ENCODE peak calls at places on chromosomes 6 and 20, in nine cellular contexts. I is activated T-helper 1 cell treated with anti-CD3 and anti-CD28 coated beads, Interleukin-12 subunit alpha, Interleukin-12 subunit beta, Interleukin-2, Interleukin-4 antibody, amounts not matched to agents 30 ng/mL and 10 ng/mL and 1 ng/mL, durations not matched to agents 14 hours and 24 hours and 36 hours; A is nucleus accumbens; Q is Ammon's horn; O is neural crest cell; U is NCI-H446 treated with DMSO at 0.1 percent for 48 hours; W is COR-L47; P is activated gamma-delta T cell treated with anti-CD3 and anti-CD28 coated beads, Interleukin-2, amount 50 U/mL, for 16 hours; M is neural progenitor cell. V is an unnamed sample.

GRCh38 chr6:106805017-106805335 is 169.6 kb downstream of the CD24 start:
- DNase-seq in I (no peak), A (no peak), Q (no peak), O (no peak), U (no peak), W (no peak), P (no peak), M (no peak), V (no peak)

GRCh38 chr6:81265106-81265505 is 487.4 kb downstream of the TENT5A start:
- DNase-seq in I (no peak), A (no peak), Q (no peak), O (no peak), U (no peak), W (no peak), P (no peak), M (no peak), V (no peak)

GRCh38 chr6:169623975-169624374 is 77.9 kb downstream of the WDR27 start:
- DNase-seq in I (no peak), A (no peak), Q (no peak), O (no peak), U (no peak), W (no peak), P (no peak), M (no peak), V (no peak)

GRCh38 chr20:54110457-54110856 is 40.1 kb upstream of the BCAS1 start:
- DNase-seq in I (no peak), A (no peak), Q (no peak), O (no peak), U (no peak), W (no peak), P (no peak), M (no peak), V (no peak)

GRCh38 chr20:13638162-13638495 is 603 bp downstream of the TASP1 start:
- DNase-seq in I (no peak), A (no peak), Q (no peak), O (no peak), U (no peak), W (no peak), P (no peak), M (peak), V (no peak)

GRCh38 chr20:25389858-25390537 is 637 bp downstream of the ABHD12 start:
- DNase-seq in I (no peak), A (peak), Q (peak), O (peak), U (no peak), W (peak), P (peak), M (peak), V (no peak)

GRCh38 chr20:2984956-2985661 is 58.3 kb upstream of the GNRH2 start:
- DNase-seq in I (no peak), A (no peak), Q (no peak), O (no peak), U (no peak), W (peak), P (no peak), M (no peak), V (peak)

GRCh38 chr6:72466971-72467566 is 154.8 kb upstream of the KCNQ5 start:
- DNase-seq in I (no peak), A (no peak), Q (peak), O (no peak), U (peak), W (peak), P (no peak), M (no peak), V (peak)

GRCh38 chr6:6319947-6320811 is at the start of gene F13A1:
- DNase-seq in I (no peak), A (no peak), Q (no peak), O (no peak), U (no peak), W (no peak), P (no peak), M (peak), V (no peak)

GRCh38 chr6:125839471-125839870 is 48.7 kb downstream of the NCOA7 start:
- DNase-seq in I (no peak), A (no peak), Q (peak), O (no peak), U (no peak), W (peak), P (no peak), M (no peak), V (no peak)

GRCh38 chr6:72522735-72523141 is 99.1 kb upstream of the KCNQ5 start:
- DNase-seq in I (no peak), A (no peak), Q (no peak), O (no peak), U (no peak), W (peak), P (no peak), M (peak), V (no peak)

GRCh38 chr20:13915244-13915643 is 75.2 kb downstream of the SEL1L2 start:
- DNase-seq in I (no peak), A (no peak), Q (no peak), O (no peak), U (no peak), W (no peak), P (no peak), M (no peak), V (no peak)

GRCh38 chr20:44714701-44715494 is at the start of gene CCN5:
- DNase-seq in I (no peak), A (peak), Q (peak), O (no peak), U (peak), W (peak), P (no peak), M (no peak), V (peak)

GRCh38 chr6:62283828-62284411 is 2.1 kb downstream of the KHDRBS2 start:
- DNase-seq in I (no peak), A (no peak), Q (peak), O (peak), U (no peak), W (peak), P (no peak), M (peak), V (peak)

GRCh38 chr20:23653400-23653938 is 15.7 kb upstream of the CST3 start:
- DNase-seq in I (no peak), A (no peak), Q (no peak), O (no peak), U (no peak), W (no peak), P (no peak), M (no peak), V (no peak)

GRCh38 chr6:118844915-118845314 is 49.0 kb upstream of the ASF1A start:
- DNase-seq in I (no peak), A (no peak), Q (no peak), O (no peak), U (no peak), W (no peak), P (no peak), M (no peak), V (no peak)

GRCh38 chr6:109454483-109455160 is 950 bp downstream of the MICAL1 start:
- DNase-seq in I (peak), A (peak), Q (peak), O (no peak), U (no peak), W (no peak), P (peak), M (no peak), V (no peak)

GRCh38 chr20:32648761-32649615 is 24.8 kb downstream of the C20orf203 start:
- DNase-seq in I (no peak), A (no peak), Q (no peak), O (no peak), U (no peak), W (no peak), P (no peak), M (no peak), V (peak)